ENCODE peak calls at places on chromosome 21, in four cellular contexts. W is adrenal gland, B is tibial nerve, H is spleen. N is an unnamed sample. For H3K9me3, the result is how much of the 10 kb centered on the place peaks cover.

GRCh38 chr21:36165356-36165755 is 8.7 kb downstream of the DOP1B start:
- DNase-seq in W (no peak), B (no peak), H (no peak), N (no peak)

GRCh38 chr21:16709866-16710550 is 802.8 kb upstream of the CXADR start:
- DNase-seq in W (peak), B (no peak), H (no peak), N (peak)

GRCh38 chr21:36542312-36543101 is 62.6 kb upstream of the CLDN14 start:
- DNase-seq in W (no peak), B (no peak), H (no peak), N (peak)

GRCh38 chr21:17250651-17251294 is 262.1 kb upstream of the CXADR start:
- DNase-seq in W (no peak), B (no peak), H (no peak), N (no peak)

GRCh38 chr21:45595574-45596295 is 47.8 kb upstream of the PCBP3 start:
- DNase-seq in W (no peak), B (no peak), H (peak), N (no peak)

GRCh38 chr21:45982758-45983731 is 1.5 kb downstream of the COL6A1 start:
- DNase-seq in W (peak), B (no peak), H (peak), N (no peak)

GRCh38 chr21:28127390-28127789 is 865.3 kb downstream of the LTN1 start:
- DNase-seq in W (no peak), B (no peak), H (no peak), N (no peak)

GRCh38 chr21:46655230-46655629 is 19.8 kb downstream of the PRMT2 start:
- DNase-seq in W (no peak), B (no peak), H (no peak), N (no peak)

GRCh38 chr21:46244602-46245001 is 16.0 kb upstream of the LSS start:
- DNase-seq in W (no peak), B (no peak), H (no peak), N (no peak)

GRCh38 chr21:36773111-36773510 is 74.2 kb downstream of the SIM2 start:
- DNase-seq in W (peak), B (no peak), H (no peak), N (peak)

GRCh38 chr21:22342855-22343254 is 1344.6 kb downstream of the NCAM2 start:
- DNase-seq in W (no peak), B (no peak), H (no peak), N (peak)

GRCh38 chr21:14901482-14901958 is 163.3 kb downstream of the NRIP1 start:
- DNase-seq in W (no peak), B (no peak), H (no peak), N (no peak)

GRCh38 chr21:28106370-28106890 is 886.2 kb downstream of the LTN1 start:
- DNase-seq in W (no peak), B (no peak), H (no peak), N (no peak)

GRCh38 chr21:15837603-15838002 is 107.8 kb downstream of the USP25 start:
- DNase-seq in W (no peak), B (no peak), H (no peak), N (no peak)

GRCh38 chr21:27693376-27693775 is 726.5 kb upstream of the ADAMTS5 start:
- DNase-seq in W (no peak), B (no peak), H (no peak), N (no peak)

GRCh38 chr21:46229133-46229922 is 754 bp upstream of the LSS start:
- DNase-seq in W (peak), B (no peak), H (peak), N (peak)

GRCh38 chr21:16358021-16358420 is 628.2 kb downstream of the USP25 start:
- DNase-seq in W (no peak), B (no peak), H (no peak), N (no peak)

GRCh38 chr21:46127239-46128105 is 27.9 kb downstream of the FTCD start:
- DNase-seq in W (no peak), B (peak), H (peak), N (peak)

GRCh38 chr21:14864211-14865021 is 200.4 kb downstream of the NRIP1 start:
- DNase-seq in W (peak), B (peak), H (peak), N (peak)

GRCh38 chr21:45104560-45104959 is 30.2 kb downstream of the ADARB1 start:
- DNase-seq in W (no peak), B (no peak), H (no peak), N (peak)

GRCh38 chr21:41879190-41879998 is at the start of gene PRDM15:
- DNase-seq in W (peak), B (peak), H (peak), N (peak)
- TF ChIP-seq POLR2A in W (no peak), B (peak), H (no peak), N (no peak)

DNA sequence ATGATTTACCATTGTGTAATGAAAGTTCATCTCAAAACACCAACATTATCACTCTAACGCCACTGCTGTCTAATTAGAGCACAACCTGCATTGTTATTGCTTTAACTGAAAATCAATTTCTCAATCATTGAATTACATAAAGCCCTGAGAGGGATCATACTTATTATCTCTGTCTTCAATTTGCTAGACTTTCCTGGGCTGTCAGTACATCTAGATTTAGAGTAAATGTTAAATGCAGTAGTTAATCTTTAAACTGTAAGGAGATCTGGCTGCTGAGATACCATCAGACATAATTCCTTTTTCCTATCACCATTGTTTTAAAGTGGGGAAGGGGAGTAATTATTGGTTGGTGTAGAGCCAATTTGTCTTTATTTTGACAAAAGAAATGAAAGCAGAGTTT is 1995.1 kb downstream of the MRPL39 start:
- DNase-seq in W (no peak), B (no peak), H (no peak), N (no peak)
- H3K9me3 ChIP-seq in W (under half), B (under half), H (under half), N (under half)

DNA sequence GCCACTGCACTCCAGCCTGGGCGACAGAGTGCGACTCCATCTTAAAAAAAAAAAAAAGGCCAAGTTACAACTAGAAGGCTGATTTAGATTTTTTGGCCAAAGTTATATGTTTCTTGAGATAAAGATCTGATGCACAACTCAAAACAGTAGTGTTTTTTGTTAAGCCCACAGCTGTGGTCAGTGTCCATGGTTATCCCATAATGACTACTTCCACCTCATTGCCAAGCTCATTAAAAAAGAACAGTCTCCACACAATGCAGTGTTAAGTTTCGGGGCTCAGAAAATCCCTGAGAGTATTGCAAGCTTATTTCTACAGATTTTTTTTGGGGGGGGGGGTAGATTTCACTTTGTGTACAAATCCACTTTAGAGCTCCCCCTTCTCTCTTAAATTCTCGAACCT is 120.5 kb downstream of the RUNX1 start:
- DNase-seq in W (no peak), B (no peak), H (no peak), N (no peak)
- H3K4me3 ChIP-seq in W (no peak), B (no peak), H (no peak), N (no peak)

DNA sequence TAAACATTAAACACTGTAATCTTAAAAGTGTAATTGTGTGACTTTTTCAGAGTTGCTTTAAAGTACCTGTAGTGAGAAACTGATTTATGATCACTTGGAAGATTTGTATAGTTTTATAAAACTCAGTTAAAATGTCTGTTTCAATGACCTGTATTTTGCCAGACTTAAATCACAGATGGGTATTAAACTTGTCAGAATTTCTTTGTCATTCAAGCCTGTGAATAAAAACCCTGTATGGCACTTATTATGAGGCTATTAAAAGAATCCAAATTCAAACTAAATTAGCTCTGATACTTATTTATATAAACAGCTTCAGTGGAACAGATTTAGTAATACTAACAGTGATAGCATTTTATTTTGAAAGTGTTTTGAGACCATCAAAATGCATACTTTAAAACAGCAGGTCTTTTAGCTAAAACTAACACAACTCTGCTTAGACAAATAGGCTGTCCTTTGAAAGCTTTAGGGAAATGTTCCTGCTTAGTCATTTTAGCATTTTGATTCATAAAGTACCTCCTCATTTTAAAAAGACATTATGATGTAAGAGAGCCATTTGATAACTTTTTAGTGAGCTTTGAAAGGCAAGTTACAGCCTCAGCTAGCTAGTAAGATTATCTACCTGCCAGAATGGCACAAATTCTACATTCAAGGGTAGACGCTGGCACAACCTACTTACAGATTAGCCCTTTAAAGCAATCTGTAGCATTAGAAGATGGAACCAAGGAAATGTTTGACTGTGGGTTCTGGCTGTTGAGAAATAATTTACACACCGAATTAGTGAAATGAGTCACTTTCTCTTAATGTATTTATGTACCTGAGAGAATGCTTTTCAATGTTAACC is 9.4 kb downstream of the SOD1 start:
- DNase-seq in W (no peak), B (no peak), H (no peak), N (no peak)
- TF ChIP-seq POLR2A in W (no peak), B (no peak), H (no peak), N (no peak)

GRCh38 chr21:43894206-43894577 is 29.2 kb downstream of the AGPAT3 start:
- DNase-seq in W (no peak), B (no peak), H (no peak), N (no peak)
- H3K9me3 ChIP-seq in W (under half), B (under half), H (under half), N (under half)

DNA sequence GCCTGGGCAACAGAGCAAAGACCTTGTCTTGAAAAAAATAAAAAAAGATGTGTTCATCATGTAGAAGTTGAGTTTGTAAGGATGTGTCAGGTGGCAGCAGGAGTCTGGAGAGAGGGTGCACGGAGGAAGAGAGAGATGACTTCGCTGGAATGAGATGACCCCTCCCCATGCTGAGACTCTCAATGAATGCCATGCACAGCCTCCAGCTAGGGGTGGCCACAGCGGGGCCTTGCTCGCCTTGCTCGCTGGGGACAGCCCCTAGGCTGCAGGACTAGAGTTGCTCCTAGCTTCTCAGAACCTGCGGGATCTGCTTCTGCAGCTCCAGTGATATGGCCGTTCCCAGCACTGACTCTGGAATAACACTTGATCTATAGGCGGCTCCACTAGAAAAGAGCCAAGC is 6.6 kb upstream of the C2CD2 start:
- DNase-seq in W (no peak), B (no peak), H (no peak), N (no peak)
- H3K4me3 ChIP-seq in W (no peak), B (no peak), H (no peak), N (no peak)

DNA sequence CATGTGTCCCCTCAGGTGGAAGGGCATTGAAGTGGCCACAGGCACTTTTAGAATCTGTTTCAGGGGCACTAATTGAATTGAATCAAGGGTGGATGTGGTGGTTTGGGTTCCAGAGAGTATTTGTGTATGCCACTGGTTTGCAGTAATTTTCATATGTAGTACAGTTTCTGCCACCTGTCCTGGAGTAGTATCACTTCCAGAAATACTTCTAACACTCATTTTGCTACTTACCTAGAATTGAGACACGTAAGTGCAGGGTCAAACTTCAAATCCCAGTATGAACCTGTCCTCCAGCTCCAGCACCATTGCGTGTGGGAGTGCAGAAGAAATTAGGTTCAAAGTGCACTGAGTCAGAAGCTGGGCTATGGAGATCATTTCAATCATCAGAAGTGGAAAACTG is 26.8 kb downstream of the RSPH1 start:
- DNase-seq in W (no peak), B (no peak), H (no peak), N (no peak)
- TF ChIP-seq POLR2A in W (no peak), B (no peak), H (no peak), N (no peak)

GRCh38 chr21:25836396-25836795 is 101.6 kb downstream of the GABPA start:
- DNase-seq in W (no peak), B (no peak), H (no peak), N (no peak)
- H3K9me3 ChIP-seq in W (under half), B (under half), H (under half), N (under half)